ENCODE peak calls at places on chromosomes 3 and 15, in four cellular contexts. X, E, V and H are unnamed samples.

GRCh38 chr3:197435426-197435825 is 120.3 kb downstream of the BDH1 start:
- DNase-seq in X (no peak), E (no peak), V (no peak), H (no peak)

GRCh38 chr15:68668926-68669600 is 90.3 kb downstream of the CORO2B start:
- DNase-seq in X (no peak), E (no peak), V (no peak), H (no peak)

GRCh38 chr3:31364711-31365110 is 168.0 kb upstream of the STT3B start:
- DNase-seq in X (no peak), E (peak; percentile 81), V (no peak), H (no peak)

GRCh38 chr15:51094606-51095569 is at the start of gene TNFAIP8L3:
- DNase-seq in X (peak; percentile 53), E (peak; percentile 38), V (peak; percentile 65), H (peak; percentile 63)

GRCh38 chr3:194313642-194314430 is 37.3 kb downstream of the CPN2 start:
- DNase-seq in X (no peak), E (peak; percentile 61), V (peak; percentile 52), H (peak; percentile 64)

GRCh38 chr3:88235102-88235501 is 85.3 kb downstream of the C3orf38 start:
- DNase-seq in X (no peak), E (peak; percentile 68), V (no peak), H (no peak)

GRCh38 chr3:131224886-131225550 is 156.6 kb upstream of the NUDT16 start:
- DNase-seq in X (no peak), E (peak; percentile 60), V (no peak), H (no peak)

GRCh38 chr15:33425149-33425548 is 114.4 kb downstream of the RYR3 start:
- DNase-seq in X (no peak), E (peak; percentile 50), V (no peak), H (no peak)

GRCh38 chr3:150292891-150293290 is 115.2 kb upstream of the TSC22D2 start:
- DNase-seq in X (no peak), E (peak; percentile 95), V (no peak), H (no peak)

GRCh38 chr15:82414536-82415191 is 15.0 kb upstream of the GOLGA6L9 start:
- DNase-seq in X (no peak), E (no peak), V (no peak), H (no peak)

GRCh38 chr3:148246286-148246685 is 451.4 kb upstream of the AGTR1 start:
- DNase-seq in X (no peak), E (no peak), V (no peak), H (no peak)

DNA sequence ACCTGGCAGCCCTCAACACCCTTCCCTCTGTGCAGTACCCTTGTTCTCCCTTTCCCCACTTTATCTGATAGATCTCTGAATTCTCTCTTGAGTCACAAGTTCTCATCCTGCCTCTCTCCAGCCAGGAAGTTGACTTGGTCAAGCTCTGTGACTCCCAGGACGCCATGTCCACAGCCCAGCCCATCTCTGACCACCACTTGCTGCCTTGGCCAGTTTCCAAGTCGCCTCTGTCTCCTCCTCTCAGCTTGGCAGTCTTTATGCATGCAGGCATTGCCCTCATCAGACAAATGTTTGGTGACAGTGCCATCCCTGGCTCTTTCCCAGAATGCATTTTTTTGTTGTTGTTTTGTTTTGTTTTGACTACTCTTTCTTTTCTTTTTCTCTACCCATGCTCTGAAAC is 25.7 kb downstream of the ZNF35 start:
- DNase-seq in X (no peak), E (no peak), V (no peak), H (no peak)
- TF ChIP-seq EZH2 in X (no peak), E (no peak), V (no peak), H (no peak)

GRCh38 chr3:44805960-44806359 is 44.4 kb downstream of the KIF15 start:
- DNase-seq in X (no peak), E (no peak), V (no peak), H (peak; percentile 12)
- TF ChIP-seq EZH2 in X (no peak), E (no peak), V (no peak), H (no peak)

DNA sequence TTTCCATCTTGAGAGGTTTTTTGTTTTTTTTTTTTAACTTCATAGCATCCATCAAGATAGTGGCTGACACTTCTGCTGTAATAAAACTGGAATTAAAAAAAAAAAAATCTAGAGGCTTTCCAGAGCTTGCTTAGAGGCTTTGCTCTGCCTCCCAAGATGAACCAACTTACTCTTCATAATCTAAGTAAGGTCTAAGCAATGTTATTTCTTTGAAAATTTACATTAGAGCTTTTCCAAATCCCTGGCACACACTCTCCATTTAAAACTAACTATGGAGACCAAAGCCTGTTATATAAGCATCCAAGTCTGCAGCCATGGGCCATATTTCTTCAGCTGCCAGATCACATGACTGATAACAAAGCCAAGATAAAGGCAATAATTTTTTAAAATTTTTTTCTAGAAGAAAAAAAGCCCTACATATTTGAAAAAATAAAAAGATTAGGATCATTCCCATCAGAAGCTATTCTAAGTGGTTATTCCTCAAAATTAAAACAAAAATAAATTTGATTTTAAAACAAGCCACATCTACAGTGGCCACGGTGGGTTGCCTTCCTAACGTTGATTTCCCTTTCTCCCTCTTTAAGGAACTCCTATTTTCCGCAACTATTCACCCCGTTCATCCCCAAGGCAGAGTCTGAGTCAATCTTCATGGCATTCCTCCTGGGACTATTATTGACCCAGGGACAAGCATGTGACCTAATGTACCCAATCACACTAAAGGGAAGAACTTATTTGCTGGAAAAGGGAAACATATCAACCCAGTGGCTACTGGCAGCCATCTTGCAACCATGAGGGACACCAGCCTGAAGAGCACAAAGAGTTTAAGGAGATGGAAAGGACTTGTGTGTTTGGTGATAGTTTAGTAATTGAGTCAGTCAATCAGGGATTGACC is 55.2 kb upstream of the ARHGEF3 start:
- DNase-seq in X (no peak), E (no peak), V (no peak), H (no peak)
- TF ChIP-seq EZH2 in X (no peak), E (no peak), V (no peak), H (no peak)

DNA sequence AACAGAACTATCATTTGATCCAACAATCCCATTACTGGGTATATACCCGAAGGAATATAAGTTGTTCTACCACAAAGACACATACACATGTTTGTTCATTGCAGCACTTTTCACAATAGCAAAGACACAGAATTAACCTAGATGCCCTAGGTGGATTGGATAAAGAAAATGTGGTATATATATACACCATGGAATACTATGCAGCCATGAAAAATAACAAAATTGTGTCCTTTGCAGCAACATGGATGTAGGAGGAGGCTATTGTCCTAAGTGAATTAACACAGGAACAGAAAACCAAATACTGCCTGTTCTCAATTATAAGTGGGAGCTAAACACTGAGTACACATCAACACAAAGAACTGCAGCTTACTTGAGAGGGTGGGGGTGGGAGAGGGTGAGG is 142.5 kb downstream of the IL20RB start:
- DNase-seq in X (no peak), E (no peak), V (no peak), H (no peak)
- TF ChIP-seq EZH2 in X (no peak), E (no peak), V (no peak), H (no peak)